ENCODE peak calls at places on chromosomes 3 and 15, in seven cellular contexts. One of them, this sample, is unnamed.

GRCh38 chr3:138850151-138850550 is 15.4 kb upstream of the PIK3CB start:
- DNase-seq in heart left ventricle: peak; percentile 45
- DNase-seq in IMR-90: peak; percentile 52
- DNase-seq in stomach: peak; percentile 46
- DNase-seq in HCT116: no peak
- DNase-seq in body of pancreas: peak; percentile 55
- DNase-seq in tibial nerve: no peak
- DNase-seq in this sample: no peak

GRCh38 chr3:135012101-135012500 is 217.0 kb downstream of the EPHB1 start:
- DNase-seq in heart left ventricle: no peak
- DNase-seq in IMR-90: no peak
- DNase-seq in stomach: no peak
- DNase-seq in HCT116: no peak
- DNase-seq in body of pancreas: no peak
- DNase-seq in tibial nerve: no peak
- DNase-seq in this sample: no peak

GRCh38 chr3:10395671-10396070 is 74.8 kb upstream of the SEC13 start:
- DNase-seq in heart left ventricle: no peak
- DNase-seq in IMR-90: no peak
- DNase-seq in stomach: no peak
- DNase-seq in HCT116: no peak
- DNase-seq in body of pancreas: no peak
- DNase-seq in tibial nerve: no peak
- DNase-seq in this sample: peak; percentile 16

GRCh38 chr15:32694222-32694983 is 23.4 kb upstream of the GREM1 start:
- DNase-seq in heart left ventricle: no peak
- DNase-seq in IMR-90: no peak
- DNase-seq in stomach: no peak
- DNase-seq in HCT116: no peak
- DNase-seq in body of pancreas: no peak
- DNase-seq in tibial nerve: no peak
- DNase-seq in this sample: no peak

GRCh38 chr3:38119248-38119544 is 17.7 kb downstream of the ACAA1 start:
- DNase-seq in heart left ventricle: no peak
- DNase-seq in IMR-90: no peak
- DNase-seq in stomach: no peak
- DNase-seq in HCT116: no peak
- DNase-seq in body of pancreas: peak; percentile 10
- DNase-seq in tibial nerve: no peak
- DNase-seq in this sample: no peak

GRCh38 chr3:194306109-194306686 is 44.9 kb downstream of the CPN2 start:
- DNase-seq in heart left ventricle: no peak
- DNase-seq in IMR-90: no peak
- DNase-seq in stomach: no peak
- DNase-seq in HCT116: no peak
- DNase-seq in body of pancreas: no peak
- DNase-seq in tibial nerve: no peak
- DNase-seq in this sample: no peak

GRCh38 chr3:61080737-61081445 is 170.4 kb downstream of the FHIT start:
- DNase-seq in heart left ventricle: no peak
- DNase-seq in IMR-90: no peak
- DNase-seq in stomach: no peak
- DNase-seq in HCT116: no peak
- DNase-seq in body of pancreas: no peak
- DNase-seq in tibial nerve: no peak
- DNase-seq in this sample: no peak

GRCh38 chr3:64340636-64341240 is 115.5 kb upstream of the PRICKLE2 start:
- DNase-seq in heart left ventricle: no peak
- DNase-seq in IMR-90: peak; percentile 93
- DNase-seq in stomach: no peak
- DNase-seq in HCT116: no peak
- DNase-seq in body of pancreas: no peak
- DNase-seq in tibial nerve: no peak
- DNase-seq in this sample: no peak

GRCh38 chr15:68650901-68651709 is 72.3 kb downstream of the CORO2B start:
- DNase-seq in heart left ventricle: no peak
- DNase-seq in IMR-90: no peak
- DNase-seq in stomach: peak; percentile 61
- DNase-seq in HCT116: peak; percentile 51
- DNase-seq in body of pancreas: peak; percentile 64
- DNase-seq in tibial nerve: peak; percentile 22
- DNase-seq in this sample: peak; percentile 72

GRCh38 chr15:67738056-67738455 is 87.3 kb upstream of the SKOR1 start:
- DNase-seq in heart left ventricle: no peak
- DNase-seq in IMR-90: no peak
- DNase-seq in stomach: no peak
- DNase-seq in HCT116: no peak
- DNase-seq in body of pancreas: no peak
- DNase-seq in tibial nerve: no peak
- DNase-seq in this sample: no peak

GRCh38 chr15:95799286-95800187 is 531.0 kb upstream of the NR2F2 start:
- DNase-seq in heart left ventricle: no peak
- DNase-seq in IMR-90: peak; percentile 90
- DNase-seq in stomach: no peak
- DNase-seq in HCT116: no peak
- DNase-seq in body of pancreas: no peak
- DNase-seq in tibial nerve: no peak
- DNase-seq in this sample: no peak

GRCh38 chr3:118803096-118803476 is 231.6 kb downstream of the IGSF11 start:
- DNase-seq in heart left ventricle: no peak
- DNase-seq in IMR-90: no peak
- DNase-seq in stomach: no peak
- DNase-seq in HCT116: no peak
- DNase-seq in body of pancreas: peak; percentile 75
- DNase-seq in tibial nerve: no peak
- DNase-seq in this sample: no peak

GRCh38 chr3:48516571-48516970 is 12.6 kb upstream of the SHISA5 start:
- DNase-seq in heart left ventricle: no peak
- DNase-seq in IMR-90: no peak
- DNase-seq in stomach: no peak
- DNase-seq in HCT116: no peak
- DNase-seq in body of pancreas: no peak
- DNase-seq in tibial nerve: no peak
- DNase-seq in this sample: no peak

GRCh38 chr15:67794832-67795574 is 30.3 kb upstream of the SKOR1 start:
- DNase-seq in heart left ventricle: no peak
- DNase-seq in IMR-90: no peak
- DNase-seq in stomach: no peak
- DNase-seq in HCT116: no peak
- DNase-seq in body of pancreas: no peak
- DNase-seq in tibial nerve: no peak
- DNase-seq in this sample: no peak

GRCh38 chr3:45343947-45344346 is 44.4 kb upstream of the LARS2 start:
- DNase-seq in heart left ventricle: no peak
- DNase-seq in IMR-90: peak; percentile 18
- DNase-seq in stomach: no peak
- DNase-seq in HCT116: peak; percentile 23
- DNase-seq in body of pancreas: no peak
- DNase-seq in tibial nerve: no peak
- DNase-seq in this sample: no peak

GRCh38 chr15:72306211-72306785 is 13.7 kb downstream of the CELF6 start:
- DNase-seq in heart left ventricle: no peak
- DNase-seq in IMR-90: peak; percentile 32
- DNase-seq in stomach: no peak
- DNase-seq in HCT116: no peak
- DNase-seq in body of pancreas: no peak
- DNase-seq in tibial nerve: no peak
- DNase-seq in this sample: no peak

GRCh38 chr15:52698514-52698913 is 19.3 kb upstream of the ATOSA start:
- DNase-seq in heart left ventricle: no peak
- DNase-seq in IMR-90: peak; percentile 12
- DNase-seq in stomach: no peak
- DNase-seq in HCT116: no peak
- DNase-seq in body of pancreas: no peak
- DNase-seq in tibial nerve: no peak
- DNase-seq in this sample: no peak

GRCh38 chr3:195003006-195003892 is 267.7 kb downstream of the XXYLT1 start:
- DNase-seq in heart left ventricle: peak; percentile 74
- DNase-seq in IMR-90: no peak
- DNase-seq in stomach: no peak
- DNase-seq in HCT116: no peak
- DNase-seq in body of pancreas: peak; percentile 26
- DNase-seq in tibial nerve: peak; percentile 68
- DNase-seq in this sample: peak; percentile 26

GRCh38 chr3:132343018-132343612 is 25.9 kb downstream of the ACP3 start:
- DNase-seq in heart left ventricle: no peak
- DNase-seq in IMR-90: peak; percentile 66
- DNase-seq in stomach: peak; percentile 42
- DNase-seq in HCT116: peak; percentile 50
- DNase-seq in body of pancreas: peak; percentile 59
- DNase-seq in tibial nerve: peak; percentile 79
- DNase-seq in this sample: peak; percentile 17

GRCh38 chr3:32420138-32420981 is 28.7 kb downstream of the CMTM7 start:
- DNase-seq in heart left ventricle: no peak
- DNase-seq in IMR-90: peak; percentile 62
- DNase-seq in stomach: peak; percentile 54
- DNase-seq in HCT116: peak; percentile 97
- DNase-seq in body of pancreas: peak; percentile 80
- DNase-seq in tibial nerve: no peak
- DNase-seq in this sample: no peak

GRCh38 chr15:88003928-88004327 is 252.6 kb downstream of the NTRK3 start:
- DNase-seq in heart left ventricle: no peak
- DNase-seq in IMR-90: no peak
- DNase-seq in stomach: no peak
- DNase-seq in HCT116: no peak
- DNase-seq in body of pancreas: no peak
- DNase-seq in tibial nerve: no peak
- DNase-seq in this sample: no peak

GRCh38 chr3:164883161-164883560 is 195.1 kb downstream of the SI start:
- DNase-seq in heart left ventricle: no peak
- DNase-seq in IMR-90: no peak
- DNase-seq in stomach: no peak
- DNase-seq in HCT116: no peak
- DNase-seq in body of pancreas: no peak
- DNase-seq in tibial nerve: no peak
- DNase-seq in this sample: no peak

GRCh38 chr15:86863226-86863915 is 783.7 kb downstream of the AGBL1 start:
- DNase-seq in heart left ventricle: peak; percentile 34
- DNase-seq in IMR-90: no peak
- DNase-seq in stomach: no peak
- DNase-seq in HCT116: no peak
- DNase-seq in body of pancreas: no peak
- DNase-seq in tibial nerve: no peak
- DNase-seq in this sample: no peak

GRCh38 chr3:54773251-54773650 is 154.6 kb downstream of the LRTM1 start:
- DNase-seq in heart left ventricle: no peak
- DNase-seq in IMR-90: no peak
- DNase-seq in stomach: no peak
- DNase-seq in HCT116: no peak
- DNase-seq in body of pancreas: no peak
- DNase-seq in tibial nerve: no peak
- DNase-seq in this sample: no peak

GRCh38 chr3:42148982-42149432 is 57.9 kb downstream of the TRAK1 start:
- DNase-seq in heart left ventricle: peak; percentile 82
- DNase-seq in IMR-90: peak; percentile 91
- DNase-seq in stomach: peak; percentile 40
- DNase-seq in HCT116: no peak
- DNase-seq in body of pancreas: peak; percentile 41
- DNase-seq in tibial nerve: peak; percentile 62
- DNase-seq in this sample: peak; percentile 40
- H3K27ac ChIP-seq in heart left ventricle: peak overlapping the region; percentile 28
- H3K27ac ChIP-seq in IMR-90: no peak overlapping the region
- H3K27ac ChIP-seq in stomach: no peak overlapping the region
- H3K27ac ChIP-seq in HCT116: no peak overlapping the region
- H3K27ac ChIP-seq in body of pancreas: no peak overlapping the region
- H3K27ac ChIP-seq in tibial nerve: no peak overlapping the region
- H3K27ac ChIP-seq in this sample: peak overlapping the region; percentile 37

GRCh38 chr3:53160660-53161344 is at the start of gene PRKCD:
- DNase-seq in heart left ventricle: peak; percentile 89
- DNase-seq in IMR-90: peak; percentile 78
- DNase-seq in stomach: peak; percentile 91
- DNase-seq in HCT116: peak; percentile 37
- DNase-seq in body of pancreas: peak; percentile 95
- DNase-seq in tibial nerve: peak; percentile 51
- DNase-seq in this sample: peak; percentile 92
- TF ChIP-seq POLR2A in heart left ventricle: no peak
- TF ChIP-seq POLR2A in IMR-90: no peak
- TF ChIP-seq POLR2A in stomach: peak; percentile 31
- TF ChIP-seq POLR2A in HCT116: no peak
- TF ChIP-seq POLR2A in body of pancreas: peak; percentile 87
- TF ChIP-seq POLR2A in tibial nerve: no peak
- TF ChIP-seq POLR2A in this sample: peak; percentile 91

DNA sequence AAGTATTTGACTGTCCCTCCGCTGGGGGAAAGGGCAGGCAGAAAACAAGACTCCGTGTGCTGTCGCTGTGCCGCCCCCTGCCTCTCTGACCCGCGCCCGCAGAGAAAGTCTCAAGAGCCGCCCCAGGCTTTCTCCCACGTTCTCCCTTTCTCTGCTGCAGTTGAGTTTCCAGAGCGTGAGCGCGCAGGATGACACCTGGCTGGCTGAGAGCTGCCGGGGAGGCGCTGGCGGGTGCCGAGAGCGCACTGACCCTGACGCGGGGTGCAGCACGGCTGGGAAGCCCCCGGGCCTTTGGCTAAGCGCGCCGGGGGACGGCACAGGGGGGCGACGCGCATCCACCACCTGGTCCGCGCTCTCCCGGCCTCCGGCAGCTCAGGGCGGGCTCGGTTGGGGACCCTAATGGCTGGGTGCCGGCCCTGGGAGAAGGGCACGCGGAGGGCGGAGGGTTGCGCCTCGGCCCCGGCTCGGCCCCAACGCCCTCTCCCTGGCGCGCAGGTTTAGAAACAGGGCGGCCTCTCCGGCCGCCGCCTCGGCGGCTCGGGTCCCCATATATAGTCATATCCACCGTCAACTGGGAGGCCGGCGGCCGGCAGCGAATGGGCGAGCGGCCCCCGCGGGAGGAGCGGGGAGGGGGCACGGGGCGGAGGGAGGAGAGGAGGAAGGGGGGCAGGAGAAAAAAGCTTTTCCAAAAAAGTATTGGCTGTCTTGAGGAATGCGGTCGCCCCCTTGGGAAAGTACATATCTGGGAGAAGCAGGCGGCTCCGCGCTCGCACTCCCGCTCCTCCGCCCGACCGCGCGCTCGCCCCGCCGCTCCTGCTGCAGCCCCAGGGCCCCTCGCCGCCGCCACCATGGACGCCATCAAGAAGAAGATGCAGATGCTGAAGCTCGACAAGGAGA is at the start of gene TPM1:
- DNase-seq in heart left ventricle: peak; percentile 95
- DNase-seq in IMR-90: peak; percentile 93
- DNase-seq in stomach: peak; percentile 64
- DNase-seq in HCT116: no peak
- DNase-seq in body of pancreas: peak; percentile 77
- DNase-seq in tibial nerve: peak; percentile 72
- DNase-seq in this sample: peak; percentile 82
- TF ChIP-seq CTCF in heart left ventricle: no peak
- TF ChIP-seq CTCF in IMR-90: peak; percentile 30
- TF ChIP-seq CTCF in stomach: no peak
- TF ChIP-seq CTCF in HCT116: no peak
- TF ChIP-seq CTCF in body of pancreas: no peak
- TF ChIP-seq CTCF in tibial nerve: no peak
- TF ChIP-seq CTCF in this sample: no peak

DNA sequence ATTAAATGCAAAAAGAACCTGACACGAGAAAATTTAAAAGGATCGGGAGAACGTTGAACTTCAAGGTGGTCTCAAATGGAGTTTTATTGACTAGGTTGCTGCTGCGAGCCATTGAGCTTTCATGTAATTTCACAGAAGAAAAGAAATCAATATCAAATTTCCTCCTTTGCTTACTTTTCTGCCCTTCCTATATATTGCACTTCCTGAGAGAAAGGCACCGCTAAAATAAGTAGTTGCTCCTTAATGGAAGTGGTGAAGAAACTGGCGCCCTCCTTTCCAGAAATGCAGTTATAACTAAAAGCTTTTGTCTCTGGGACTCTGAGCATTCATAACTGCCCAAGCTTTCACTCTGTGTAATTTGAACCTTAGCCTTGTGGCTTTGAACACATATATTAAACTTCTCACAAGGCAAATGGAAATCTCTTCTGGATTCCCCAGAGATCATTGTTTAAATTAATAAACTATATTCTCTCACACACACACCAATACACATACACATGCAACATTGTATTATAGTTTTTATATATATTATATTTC is 13.4 kb downstream of the EID1 start:
- DNase-seq in heart left ventricle: no peak
- DNase-seq in IMR-90: no peak
- DNase-seq in stomach: no peak
- DNase-seq in HCT116: no peak
- DNase-seq in body of pancreas: no peak
- DNase-seq in tibial nerve: no peak
- DNase-seq in this sample: no peak
- H3K27ac ChIP-seq in heart left ventricle: no peak overlapping the region
- H3K27ac ChIP-seq in IMR-90: no peak overlapping the region
- H3K27ac ChIP-seq in stomach: no peak overlapping the region
- H3K27ac ChIP-seq in HCT116: no peak overlapping the region
- H3K27ac ChIP-seq in body of pancreas: no peak overlapping the region
- H3K27ac ChIP-seq in tibial nerve: peak overlapping the region; percentile 13
- H3K27ac ChIP-seq in this sample: no peak overlapping the region

This sample was measured in transverse colon.